ENCODE peak calls at places on chromosome 9, in four cellular contexts. F, K, X and L are unnamed samples.

GRCh38 chr9:125759812-125760134 is 12.6 kb downstream of the PBX3 start:
- DNase-seq in X (no peak), F (no peak), K (no peak), L (no peak)

GRCh38 chr9:7045361-7045760 is 287.6 kb downstream of the KDM4C start:
- DNase-seq in X (no peak), F (no peak), K (peak), L (no peak)

GRCh38 chr9:127154390-127155191 is 32.2 kb upstream of the ANGPTL2 start:
- DNase-seq in K (peak), X (no peak), F (peak), L (no peak)

GRCh38 chr9:71504636-71505035 is 263.7 kb downstream of the CEMIP2 start:
- DNase-seq in K (no peak), X (no peak), F (no peak), L (no peak)

GRCh38 chr9:77747163-77747562 is 99.0 kb upstream of the GNA14 start:
- DNase-seq in X (no peak), F (no peak), K (no peak), L (no peak)

GRCh38 chr9:71079451-71079850 is 42.0 kb downstream of the TRPM3 start:
- DNase-seq in X (no peak), F (no peak), K (peak), L (no peak)

GRCh38 chr9:33466565-33467495 is 6.9 kb downstream of the NOL6 start:
- DNase-seq in X (peak), K (peak), F (peak), L (peak)

GRCh38 chr9:14097215-14097614 is 216.7 kb downstream of the NFIB start:
- DNase-seq in F (no peak), X (peak), K (no peak), L (no peak)

GRCh38 chr9:326667-327066 is 112.0 kb downstream of the DOCK8 start:
- DNase-seq in F (no peak), K (no peak), X (no peak), L (no peak)

GRCh38 chr9:118331622-118332045 is 627.4 kb downstream of the TLR4 start:
- DNase-seq in K (peak), X (no peak), F (no peak), L (no peak)

GRCh38 chr9:106934831-106935230 is 71.9 kb downstream of the ZNF462 start:
- DNase-seq in K (no peak), X (no peak), F (no peak), L (no peak)

GRCh38 chr9:100019541-100019940 is 79.3 kb downstream of the ERP44 start:
- DNase-seq in F (no peak), X (no peak), K (no peak), L (no peak)

GRCh38 chr9:74543145-74543544 is 46.0 kb downstream of the RORB start:
- DNase-seq in X (no peak), K (no peak), F (no peak), L (no peak)

GRCh38 chr9:131670247-131670681 is 69.6 kb downstream of the RAPGEF1 start:
- DNase-seq in X (peak), K (no peak), F (peak), L (no peak)

GRCh38 chr9:91571036-91571435 is 147.4 kb upstream of the NFIL3 start:
- DNase-seq in K (no peak), F (no peak), X (no peak), L (no peak)

GRCh38 chr9:91155181-91155580 is 206.5 kb downstream of the AUH start:
- DNase-seq in K (no peak), F (no peak), X (no peak), L (no peak)

DNA sequence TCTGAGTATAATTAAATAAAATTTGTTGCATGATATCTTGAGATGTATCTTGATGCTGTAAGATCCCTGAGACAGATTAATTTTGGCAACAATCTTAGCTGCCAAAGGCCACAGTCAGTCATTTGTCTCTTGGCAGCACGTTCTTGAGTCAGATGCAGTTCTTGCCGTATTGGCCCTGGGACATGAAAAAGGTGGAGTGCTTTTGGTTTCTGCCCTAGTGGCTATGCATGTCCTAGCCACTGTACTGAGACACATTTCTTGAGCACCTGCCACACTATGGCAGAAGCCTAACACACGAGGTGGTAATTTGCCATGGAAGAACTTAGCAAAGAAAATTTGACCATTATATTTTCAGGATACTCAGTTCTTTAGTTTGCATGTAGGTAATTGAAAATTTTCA is 45.0 kb upstream of the PHF2 start:
- DNase-seq in F (no peak), K (no peak), X (no peak), L (no peak)
- TF ChIP-seq CTCF in F (no peak), K (no peak), X (peak), L (peak)

GRCh38 chr9:111839981-111840380 is 45.2 kb upstream of the SHOC1 start:
- DNase-seq in F (no peak), K (peak), X (no peak), L (no peak)
- TF ChIP-seq CTCF in F (no peak), K (no peak), X (no peak), L (no peak)

DNA sequence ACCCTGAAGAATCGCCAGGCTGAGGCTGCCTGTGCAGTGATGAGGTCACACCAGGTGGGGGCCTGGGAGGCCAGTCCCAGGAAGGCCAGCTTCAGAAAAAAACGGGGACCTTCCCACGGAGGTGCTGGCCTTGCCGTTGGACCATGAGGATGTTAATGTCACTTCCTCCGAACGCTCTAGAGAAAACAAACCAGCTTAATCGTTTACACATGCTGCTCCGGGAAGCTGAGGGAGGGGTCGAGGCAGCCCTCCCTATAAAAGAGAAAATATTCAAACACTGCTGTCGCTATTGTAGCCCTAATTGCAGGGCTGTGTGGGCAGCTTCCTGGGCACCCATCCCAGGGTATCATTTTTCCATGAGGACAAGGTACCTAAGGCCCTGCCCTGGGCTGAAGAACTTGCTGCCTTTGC is 27.0 kb downstream of the PTGES start:
- DNase-seq in F (no peak), K (peak), X (no peak), L (no peak)
- TF ChIP-seq CTCF in F (no peak), K (no peak), X (no peak), L (no peak)

DNA sequence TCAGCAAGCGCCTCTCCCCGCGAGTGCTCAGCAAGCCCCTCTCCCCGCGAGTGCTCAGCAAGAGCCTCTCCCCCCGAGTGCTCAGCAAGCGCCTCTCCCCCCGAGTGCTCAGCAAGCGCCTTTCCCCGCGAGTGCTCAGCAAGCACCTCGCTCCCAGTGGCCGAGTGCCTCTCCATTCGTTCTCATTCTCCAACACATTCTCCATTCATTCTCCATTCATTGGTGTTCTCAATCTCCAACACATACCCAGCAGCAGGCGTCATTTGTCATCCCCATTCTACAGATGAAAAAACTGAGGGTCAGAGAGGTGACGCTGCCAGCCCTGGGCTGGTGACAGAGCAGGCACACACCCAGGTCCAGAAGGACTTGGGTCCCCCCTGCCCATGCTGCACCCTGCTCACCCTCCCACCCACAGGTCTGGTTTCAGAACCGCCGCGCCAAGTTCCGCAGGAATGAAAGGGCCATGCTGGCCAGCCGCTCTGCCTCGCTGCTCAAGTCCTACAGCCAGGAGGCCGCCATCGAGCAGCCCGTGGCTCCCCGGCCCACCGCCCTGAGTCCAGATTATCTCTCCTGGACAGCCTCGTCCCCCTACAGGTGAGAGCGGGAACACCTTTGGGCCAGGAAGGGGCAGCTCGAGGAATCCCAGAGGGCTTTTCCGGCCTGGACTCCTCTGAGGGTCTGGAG is 32.5 kb downstream of the PTGES start:
- DNase-seq in K (no peak), F (no peak), X (no peak), L (peak)
- TF ChIP-seq CTCF in K (peak), F (no peak), X (no peak), L (peak)

DNA sequence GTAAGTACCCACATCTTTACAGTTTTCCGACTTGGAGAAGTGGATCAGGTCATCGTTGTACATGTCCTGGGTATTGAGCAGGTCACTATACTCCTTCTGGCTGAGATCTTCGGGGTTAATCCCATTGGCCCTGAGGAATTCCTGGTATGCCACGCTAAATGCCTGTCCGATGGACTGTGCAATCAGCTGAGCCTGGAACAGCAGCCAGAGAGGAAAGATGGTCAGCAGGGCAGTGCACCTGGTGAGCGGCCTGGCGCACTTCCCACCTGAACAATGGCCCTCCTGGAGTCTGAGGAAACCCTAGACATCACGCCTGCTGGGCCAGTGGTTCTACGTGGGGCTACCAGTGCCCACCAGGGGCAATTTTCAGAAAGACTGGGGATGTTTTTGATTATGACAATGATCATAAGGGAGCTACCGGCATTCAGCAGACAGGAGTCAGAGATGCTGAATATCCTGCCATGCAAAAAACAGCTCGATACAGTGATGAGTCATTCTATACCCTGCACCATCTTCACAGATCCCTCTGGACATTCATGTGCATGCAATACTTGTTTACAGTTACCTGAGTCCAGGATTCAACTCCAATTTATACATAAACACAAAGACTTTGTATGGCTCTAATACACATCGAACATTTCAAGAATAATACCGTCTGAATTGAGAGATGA is 127.2 kb downstream of the ENTREP1 start:
- DNase-seq in X (no peak), K (no peak), F (no peak), L (no peak)
- TF ChIP-seq CTCF in X (no peak), K (no peak), F (no peak), L (no peak)

DNA sequence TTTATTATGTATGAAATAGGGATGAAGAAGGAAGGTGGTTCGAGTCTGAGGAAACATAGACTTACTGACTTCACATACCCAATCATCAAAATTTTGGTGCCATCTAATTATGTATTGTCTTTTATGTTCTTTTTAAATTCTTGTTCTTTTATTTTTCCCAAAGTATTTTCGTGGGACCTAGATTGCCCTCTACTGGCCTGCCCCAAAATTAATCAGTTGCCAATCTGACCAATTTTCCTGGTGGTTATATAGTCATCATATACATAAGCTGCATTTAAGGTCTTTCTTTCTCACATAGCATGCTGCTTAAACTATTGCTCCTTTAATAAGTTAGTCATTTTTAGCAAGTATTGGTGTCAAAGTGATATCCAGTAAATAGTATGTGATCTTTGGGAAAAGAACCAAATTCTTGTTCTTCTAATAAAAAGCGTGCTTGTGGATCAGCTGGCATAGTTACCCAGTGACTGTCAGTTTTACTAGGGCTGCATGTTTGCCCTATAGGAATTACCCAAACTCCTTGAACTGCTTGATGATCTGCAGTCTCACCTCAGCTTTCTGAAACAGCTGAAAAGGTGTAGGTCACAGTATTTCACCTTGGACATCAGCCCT is 223.5 kb downstream of the SH3GL2 start:
- DNase-seq in F (no peak), X (no peak), K (no peak), L (no peak)
- TF ChIP-seq CTCF in F (peak), X (no peak), K (peak), L (peak)